ENCODE peak calls at places on chromosome 4, in four cellular contexts. U, Q, E and L are unnamed samples.

GRCh38 chr4:170656506-170656905 is 566.8 kb upstream of the AADAT start:
- DNase-seq in E (no peak), Q (no peak), U (no peak), L (no peak)

GRCh38 chr4:118991686-118992085 is 103.0 kb downstream of the SYNPO2 start:
- DNase-seq in U (no peak), Q (no peak), E (no peak), L (no peak)

GRCh38 chr4:80062527-80062926 is 10.5 kb downstream of the ANTXR2 start:
- DNase-seq in E (no peak), U (no peak), Q (no peak), L (no peak)

GRCh38 chr4:78784255-78784654 is 8.1 kb downstream of the BMP2K start:
- DNase-seq in E (no peak), U (no peak), Q (no peak), L (no peak)

GRCh38 chr4:65597697-65598096 is 72.6 kb downstream of the EPHA5 start:
- DNase-seq in Q (no peak), U (no peak), E (no peak), L (no peak)

GRCh38 chr4:42398448-42399355 is 1.4 kb downstream of the SHISA3 start:
- DNase-seq in E (no peak), U (no peak), Q (no peak), L (no peak)

GRCh38 chr4:183392377-183392776 is 52.1 kb upstream of the CDKN2AIP start:
- DNase-seq in Q (no peak), U (no peak), E (peak; percentile 24), L (peak; percentile 8)

GRCh38 chr4:6991771-6992557 is 51.2 kb upstream of the TADA2B start:
- DNase-seq in Q (peak; percentile 54), U (no peak), E (no peak), L (no peak)

GRCh38 chr4:17787315-17787714 is 5.9 kb upstream of the FAM184B start:
- DNase-seq in E (no peak), U (no peak), Q (no peak), L (no peak)

GRCh38 chr4:57632564-57632963 is 522.4 kb upstream of the IGFBP7 start:
- DNase-seq in Q (no peak), E (no peak), U (no peak), L (no peak)

GRCh38 chr4:66855956-66856355 is 689.3 kb downstream of the CENPC start:
- DNase-seq in Q (no peak), U (no peak), E (no peak), L (no peak)

GRCh38 chr4:54499308-54500074 is 158.3 kb upstream of the KIT start:
- DNase-seq in Q (no peak), E (no peak), U (no peak), L (no peak)

DNA sequence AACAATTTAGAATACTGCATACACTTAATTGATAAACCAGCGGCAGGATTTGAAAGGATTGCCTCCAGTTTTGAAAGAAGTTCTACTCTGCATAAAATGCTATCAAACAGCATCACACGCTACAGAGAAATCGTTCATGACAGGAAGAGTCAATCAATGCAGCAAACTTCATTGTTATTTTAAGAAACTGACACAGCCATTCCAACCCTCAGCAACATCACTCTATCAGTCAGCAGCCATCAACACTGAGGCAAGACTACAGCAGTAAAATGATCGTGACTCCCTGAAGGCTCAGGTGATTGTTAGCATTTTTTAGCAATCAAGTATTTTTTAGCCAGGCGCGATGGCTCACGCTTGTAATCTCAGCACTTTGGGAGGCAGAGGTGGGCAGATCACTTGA is 98.3 kb downstream of the FBXW7 start:
- DNase-seq in E (no peak), Q (no peak), U (no peak), L (no peak)
- TF ChIP-seq EP300 in E (no peak), Q (no peak), U (no peak), L (no peak)

GRCh38 chr4:38818441-38818976 is 13.9 kb upstream of the TLR1 start:
- DNase-seq in E (peak; percentile 10), Q (no peak), U (no peak), L (no peak)
- H3K4me1 ChIP-seq in E (no peaks in the 10 kb centered on the region), Q (no peaks in the 10 kb centered on the region), U (no peaks in the 10 kb centered on the region), L (no peaks in the 10 kb centered on the region)

GRCh38 chr4:76624271-76624681 is 189.2 kb downstream of the SHROOM3 start:
- DNase-seq in E (no peak), U (no peak), Q (no peak), L (peak; percentile 64)
- TF ChIP-seq EP300 in E (no peak), U (no peak), Q (no peak), L (peak; percentile 81)

GRCh38 chr4:174324725-174325124 is 41.0 kb downstream of the CEP44 start:
- DNase-seq in Q (no peak), E (no peak), U (no peak), L (no peak)
- H3K4me1 ChIP-seq in Q (no peaks in the 10 kb centered on the region), E (no peaks in the 10 kb centered on the region), U (no peaks in the 10 kb centered on the region), L (no peaks in the 10 kb centered on the region)

DNA sequence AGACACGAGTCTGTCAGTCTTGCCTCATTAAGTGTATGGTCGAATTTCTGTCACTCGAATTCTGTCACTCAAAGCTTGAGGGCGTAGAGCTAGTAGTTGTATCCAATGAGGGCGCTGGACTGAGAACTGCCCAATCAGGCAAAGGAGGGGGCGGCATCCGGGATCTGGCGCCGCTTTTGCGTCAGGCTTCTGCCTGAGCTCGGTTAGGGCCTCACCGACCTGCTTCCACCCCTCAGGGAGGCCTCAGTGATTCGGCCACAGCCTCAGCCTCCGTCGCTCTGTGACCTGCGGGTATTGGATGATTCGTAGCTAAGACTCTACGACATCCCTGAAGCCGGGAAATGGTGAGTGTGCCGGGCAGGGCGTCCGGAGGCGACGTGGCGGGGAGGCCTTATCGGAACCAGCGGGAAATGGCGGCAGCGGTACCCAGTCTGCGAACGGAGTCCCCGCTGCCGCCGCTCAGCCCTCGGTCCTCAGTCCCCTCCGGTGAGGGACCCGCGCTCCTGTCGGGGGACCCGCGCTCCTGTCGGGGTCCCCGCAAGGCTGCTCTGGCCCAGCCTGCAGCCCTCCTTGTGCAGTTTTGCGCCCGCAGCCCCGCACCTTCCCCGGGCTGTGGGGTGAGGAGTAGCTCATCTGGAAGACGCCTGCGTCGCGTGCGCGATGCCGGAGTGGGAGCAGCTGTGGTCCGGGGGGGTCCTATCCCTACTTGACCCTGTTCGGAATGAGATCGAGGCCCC is 88.3 kb downstream of the ZNF718 start:
- DNase-seq in E (no peak), U (no peak), Q (peak; percentile 38), L (no peak)
- TF ChIP-seq EP300 in E (no peak), U (no peak), Q (no peak), L (peak; percentile 49)

GRCh38 chr4:184801781-184802180 is 24.0 kb downstream of the ACSL1 start:
- DNase-seq in E (no peak), Q (no peak), U (no peak), L (no peak)
- H3K4me1 ChIP-seq in E (peaks cover 20% of the 10 kb centered on the region), Q (peaks cover 42% of the 10 kb centered on the region), U (peaks cover 12% of the 10 kb centered on the region), L (peaks cover 28% of the 10 kb centered on the region)